ENCODE peak calls at places on chromosome 22, in six cellular contexts. One of them, this sample, is unnamed.

GRCh38 chr22:32518848-32519247 is 44.2 kb downstream of the FBXO7 start:
- DNase-seq in fibroblast of lung: no peak
- DNase-seq in astrocyte: no peak
- DNase-seq in hepatocyte: no peak
- DNase-seq in mammary epithelial cell: no peak
- DNase-seq in A549: peak; percentile 25
- DNase-seq in this sample: peak; percentile 37

GRCh38 chr22:29871684-29872083 is 11.3 kb upstream of the MTMR3 start:
- DNase-seq in fibroblast of lung: no peak
- DNase-seq in astrocyte: no peak
- DNase-seq in A549: no peak
- DNase-seq in mammary epithelial cell: no peak
- DNase-seq in hepatocyte: peak; percentile 45
- DNase-seq in this sample: no peak

GRCh38 chr22:32693102-32693501 is 108.4 kb upstream of the TIMP3 start:
- DNase-seq in fibroblast of lung: no peak
- DNase-seq in astrocyte: peak; percentile 34
- DNase-seq in hepatocyte: no peak
- DNase-seq in mammary epithelial cell: peak; percentile 44
- DNase-seq in A549: no peak
- DNase-seq in this sample: no peak

GRCh38 chr22:45696227-45696626 is 24.6 kb downstream of the ATXN10 start:
- DNase-seq in hepatocyte: no peak
- DNase-seq in A549: no peak
- DNase-seq in fibroblast of lung: no peak
- DNase-seq in astrocyte: no peak
- DNase-seq in mammary epithelial cell: no peak
- DNase-seq in this sample: no peak

GRCh38 chr22:19638282-19639015 is 75.9 kb upstream of the SEPTIN5 start:
- DNase-seq in A549: no peak
- DNase-seq in fibroblast of lung: no peak
- DNase-seq in mammary epithelial cell: no peak
- DNase-seq in astrocyte: no peak
- DNase-seq in hepatocyte: no peak
- DNase-seq in this sample: no peak

GRCh38 chr22:19522190-19522880 is 1.9 kb downstream of the CLDN5 start:
- DNase-seq in fibroblast of lung: no peak
- DNase-seq in A549: no peak
- DNase-seq in hepatocyte: no peak
- DNase-seq in mammary epithelial cell: no peak
- DNase-seq in astrocyte: no peak
- DNase-seq in this sample: no peak

GRCh38 chr22:17086750-17087149 is 1.9 kb downstream of the IL17RA start:
- DNase-seq in A549: no peak
- DNase-seq in hepatocyte: no peak
- DNase-seq in mammary epithelial cell: no peak
- DNase-seq in astrocyte: no peak
- DNase-seq in fibroblast of lung: no peak
- DNase-seq in this sample: peak; percentile 62

GRCh38 chr22:41576877-41577276 is 12.8 kb downstream of the PMM1 start:
- DNase-seq in astrocyte: no peak
- DNase-seq in A549: peak; percentile 72
- DNase-seq in mammary epithelial cell: peak; percentile 43
- DNase-seq in hepatocyte: peak; percentile 74
- DNase-seq in fibroblast of lung: peak; percentile 68
- DNase-seq in this sample: peak; percentile 64

GRCh38 chr22:46748948-46749681 is 11.1 kb upstream of the CERK start:
- DNase-seq in A549: no peak
- DNase-seq in hepatocyte: no peak
- DNase-seq in astrocyte: peak; percentile 18
- DNase-seq in fibroblast of lung: peak; percentile 49
- DNase-seq in mammary epithelial cell: no peak
- DNase-seq in this sample: no peak

GRCh38 chr22:29797351-29797750 is 30.2 kb downstream of the UQCR10 start:
- DNase-seq in hepatocyte: no peak
- DNase-seq in fibroblast of lung: no peak
- DNase-seq in A549: no peak
- DNase-seq in astrocyte: no peak
- DNase-seq in mammary epithelial cell: no peak
- DNase-seq in this sample: peak; percentile 55

GRCh38 chr22:25551396-25551795 is 13.1 kb upstream of the GRK3 start:
- DNase-seq in fibroblast of lung: no peak
- DNase-seq in A549: no peak
- DNase-seq in astrocyte: peak; percentile 82
- DNase-seq in mammary epithelial cell: no peak
- DNase-seq in hepatocyte: no peak
- DNase-seq in this sample: no peak

GRCh38 chr22:45248832-45249561 is 8.3 kb upstream of the KIAA0930 start:
- DNase-seq in fibroblast of lung: no peak
- DNase-seq in A549: no peak
- DNase-seq in astrocyte: no peak
- DNase-seq in hepatocyte: no peak
- DNase-seq in mammary epithelial cell: no peak
- DNase-seq in this sample: peak; percentile 70

GRCh38 chr22:32991353-32992115 is 66.6 kb downstream of the SYN3 start:
- DNase-seq in mammary epithelial cell: peak; percentile 89
- DNase-seq in A549: no peak
- DNase-seq in astrocyte: no peak
- DNase-seq in hepatocyte: no peak
- DNase-seq in fibroblast of lung: peak; percentile 1
- DNase-seq in this sample: no peak

GRCh38 chr22:34236527-34236926 is 316.3 kb upstream of the LARGE1 start:
- DNase-seq in hepatocyte: no peak
- DNase-seq in A549: no peak
- DNase-seq in mammary epithelial cell: peak; percentile 15
- DNase-seq in fibroblast of lung: no peak
- DNase-seq in astrocyte: no peak
- DNase-seq in this sample: no peak

GRCh38 chr22:46734830-46735453 is 3.1 kb downstream of the CERK start:
- DNase-seq in hepatocyte: peak; percentile 7
- DNase-seq in fibroblast of lung: no peak
- DNase-seq in A549: no peak
- DNase-seq in astrocyte: no peak
- DNase-seq in mammary epithelial cell: no peak
- DNase-seq in this sample: peak; percentile 88

GRCh38 chr22:32342977-32343376 is 14.7 kb upstream of the RFPL3 start:
- DNase-seq in A549: no peak
- DNase-seq in astrocyte: no peak
- DNase-seq in mammary epithelial cell: no peak
- DNase-seq in hepatocyte: no peak
- DNase-seq in fibroblast of lung: no peak
- DNase-seq in this sample: no peak

GRCh38 chr22:17348464-17349103 is 20.7 kb upstream of the CECR2 start:
- DNase-seq in astrocyte: no peak
- DNase-seq in A549: no peak
- DNase-seq in hepatocyte: no peak
- DNase-seq in fibroblast of lung: no peak
- DNase-seq in mammary epithelial cell: no peak
- DNase-seq in this sample: no peak

GRCh38 chr22:40432167-40432566 is 61.8 kb downstream of the SGSM3 start:
- DNase-seq in astrocyte: no peak
- DNase-seq in A549: no peak
- DNase-seq in hepatocyte: no peak
- DNase-seq in fibroblast of lung: no peak
- DNase-seq in mammary epithelial cell: no peak
- DNase-seq in this sample: no peak

GRCh38 chr22:20431520-20432237 is 5.9 kb downstream of the SCARF2 start:
- DNase-seq in mammary epithelial cell: no peak
- DNase-seq in A549: no peak
- DNase-seq in fibroblast of lung: no peak
- DNase-seq in hepatocyte: peak; percentile 7
- DNase-seq in astrocyte: no peak
- DNase-seq in this sample: no peak

GRCh38 chr22:40436460-40437431 is 66.4 kb downstream of the SGSM3 start:
- DNase-seq in A549: peak; percentile 70
- DNase-seq in mammary epithelial cell: peak; percentile 44
- DNase-seq in fibroblast of lung: peak; percentile 80
- DNase-seq in hepatocyte: peak; percentile 74
- DNase-seq in astrocyte: peak; percentile 46
- DNase-seq in this sample: peak; percentile 95

GRCh38 chr22:49052560-49052959 is 775.1 kb downstream of the BRD1 start:
- DNase-seq in astrocyte: no peak
- DNase-seq in A549: no peak
- DNase-seq in hepatocyte: no peak
- DNase-seq in mammary epithelial cell: no peak
- DNase-seq in fibroblast of lung: no peak
- DNase-seq in this sample: no peak
- H3K4me2 ChIP-seq in astrocyte: no peak overlapping the region
- H3K4me2 ChIP-seq in A549: no peak overlapping the region
- H3K4me2 ChIP-seq in hepatocyte: no peak overlapping the region
- H3K4me2 ChIP-seq in mammary epithelial cell: no peak overlapping the region
- H3K4me2 ChIP-seq in fibroblast of lung: no peak overlapping the region
- H3K4me2 ChIP-seq in this sample: no peak overlapping the region

GRCh38 chr22:38802671-38803121 is 8.8 kb upstream of the DNAL4 start:
- DNase-seq in fibroblast of lung: peak; percentile 96
- DNase-seq in astrocyte: peak; percentile 88
- DNase-seq in hepatocyte: peak; percentile 56
- DNase-seq in mammary epithelial cell: peak; percentile 97
- DNase-seq in A549: peak; percentile 86
- DNase-seq in this sample: no peak
- H3K27ac ChIP-seq in fibroblast of lung: no peak overlapping the region
- H3K27ac ChIP-seq in astrocyte: no peak overlapping the region
- H3K27ac ChIP-seq in hepatocyte: no peak overlapping the region
- H3K27ac ChIP-seq in mammary epithelial cell: peak overlapping the region; percentile 20
- H3K27ac ChIP-seq in A549: peak overlapping the region; percentile 80
- H3K27ac ChIP-seq in this sample: no peak overlapping the region

GRCh38 chr22:50326225-50326958 is 420 bp downstream of the DENND6B start:
- DNase-seq in mammary epithelial cell: no peak
- DNase-seq in astrocyte: no peak
- DNase-seq in A549: no peak
- DNase-seq in fibroblast of lung: no peak
- DNase-seq in hepatocyte: no peak
- DNase-seq in this sample: no peak
- H3K9me3 ChIP-seq in mammary epithelial cell: no peaks in the 10 kb centered on the region
- H3K9me3 ChIP-seq in astrocyte: no peaks in the 10 kb centered on the region
- H3K9me3 ChIP-seq in A549: no peaks in the 10 kb centered on the region
- H3K9me3 ChIP-seq in fibroblast of lung: no peaks in the 10 kb centered on the region
- H3K9me3 ChIP-seq in hepatocyte: no peaks in the 10 kb centered on the region
- H3K9me3 ChIP-seq in this sample: no peaks in the 10 kb centered on the region

GRCh38 chr22:37792494-37792893 is 15.2 kb upstream of the GCAT start:
- DNase-seq in hepatocyte: no peak
- DNase-seq in fibroblast of lung: no peak
- DNase-seq in A549: no peak
- DNase-seq in mammary epithelial cell: no peak
- DNase-seq in astrocyte: no peak
- DNase-seq in this sample: no peak
- H3K4me2 ChIP-seq in hepatocyte: no peak overlapping the region
- H3K4me2 ChIP-seq in fibroblast of lung: no peak overlapping the region
- H3K4me2 ChIP-seq in A549: no peak overlapping the region
- H3K4me2 ChIP-seq in mammary epithelial cell: no peak overlapping the region
- H3K4me2 ChIP-seq in astrocyte: no peak overlapping the region
- H3K4me2 ChIP-seq in this sample: no peak overlapping the region

GRCh38 chr22:50699754-50700386 is 27.2 kb downstream of the SHANK3 start:
- DNase-seq in astrocyte: no peak
- DNase-seq in mammary epithelial cell: no peak
- DNase-seq in A549: no peak
- DNase-seq in fibroblast of lung: no peak
- DNase-seq in hepatocyte: peak; percentile 49
- DNase-seq in this sample: peak; percentile 34
- H3K27ac ChIP-seq in astrocyte: no peak overlapping the region
- H3K27ac ChIP-seq in mammary epithelial cell: no peak overlapping the region
- H3K27ac ChIP-seq in A549: no peak overlapping the region
- H3K27ac ChIP-seq in fibroblast of lung: no peak overlapping the region
- H3K27ac ChIP-seq in hepatocyte: peak overlapping the region; percentile 81
- H3K27ac ChIP-seq in this sample: no peak overlapping the region

DNA sequence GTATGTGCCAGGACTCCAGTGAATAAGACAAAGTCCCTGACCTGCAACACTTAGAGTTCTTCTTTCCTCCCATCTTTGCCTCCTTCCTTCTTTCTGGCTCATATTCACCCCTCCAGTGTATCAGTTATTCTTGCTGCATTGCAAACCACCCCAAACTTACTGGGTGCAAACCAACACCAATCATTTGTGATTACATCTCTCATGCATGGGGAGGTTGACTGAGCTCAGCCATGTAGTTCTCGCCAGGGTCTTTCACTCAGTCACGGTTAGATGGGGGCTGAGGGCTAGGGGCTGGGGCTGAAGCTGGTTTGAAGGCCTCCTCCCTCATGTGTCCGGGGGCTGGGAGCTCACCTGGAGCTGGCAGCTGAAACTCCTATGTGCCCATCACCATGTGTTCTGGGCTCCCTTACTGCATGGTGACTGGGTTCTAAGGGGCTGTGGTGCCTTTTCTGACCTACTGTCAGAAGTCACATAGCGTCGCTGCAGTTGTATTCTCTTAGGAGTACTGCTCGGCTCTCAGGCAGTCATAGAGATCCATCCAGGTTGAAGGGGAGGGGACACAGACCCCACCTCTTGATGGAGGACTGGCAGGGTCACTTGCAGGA is 35.0 kb upstream of the CACNG2 start:
- DNase-seq in A549: no peak
- DNase-seq in fibroblast of lung: no peak
- DNase-seq in hepatocyte: no peak
- DNase-seq in mammary epithelial cell: no peak
- DNase-seq in astrocyte: no peak
- DNase-seq in this sample: no peak
- H3K9me3 ChIP-seq in A549: no peaks in the 10 kb centered on the region
- H3K9me3 ChIP-seq in fibroblast of lung: no peaks in the 10 kb centered on the region
- H3K9me3 ChIP-seq in hepatocyte: no peaks in the 10 kb centered on the region
- H3K9me3 ChIP-seq in mammary epithelial cell: no peaks in the 10 kb centered on the region
- H3K9me3 ChIP-seq in astrocyte: no peaks in the 10 kb centered on the region
- H3K9me3 ChIP-seq in this sample: peaks cover 7% of the 10 kb centered on the region

GRCh38 chr22:28139993-28140392 is 220.9 kb upstream of the PITPNB start:
- DNase-seq in A549: no peak
- DNase-seq in fibroblast of lung: peak; percentile 66
- DNase-seq in astrocyte: peak; percentile 96
- DNase-seq in mammary epithelial cell: peak; percentile 77
- DNase-seq in hepatocyte: no peak
- DNase-seq in this sample: no peak

GRCh38 chr22:28142361-28142801 is 223.3 kb upstream of the PITPNB start:
- DNase-seq in fibroblast of lung: peak; percentile 92
- DNase-seq in A549: no peak
- DNase-seq in mammary epithelial cell: peak; percentile 20
- DNase-seq in hepatocyte: peak; percentile 13
- DNase-seq in astrocyte: peak; percentile 96
- DNase-seq in this sample: no peak

GRCh38 chr22:28143961-28144745 is 225.1 kb upstream of the PITPNB start:
- DNase-seq in hepatocyte: no peak
- DNase-seq in fibroblast of lung: no peak
- DNase-seq in mammary epithelial cell: no peak
- DNase-seq in astrocyte: no peak
- DNase-seq in A549: no peak
- DNase-seq in this sample: no peak

GRCh38 chr22:28143206-28143605 is 224.2 kb upstream of the PITPNB start:
- DNase-seq in A549: no peak
- DNase-seq in mammary epithelial cell: no peak
- DNase-seq in astrocyte: peak; percentile 47
- DNase-seq in fibroblast of lung: no peak
- DNase-seq in hepatocyte: no peak
- DNase-seq in this sample: no peak

GRCh38 chr22:28141614-28142013 is 222.6 kb upstream of the PITPNB start:
- DNase-seq in A549: no peak
- DNase-seq in fibroblast of lung: peak; percentile 68
- DNase-seq in mammary epithelial cell: peak; percentile 66
- DNase-seq in astrocyte: peak; percentile 91
- DNase-seq in hepatocyte: no peak
- DNase-seq in this sample: no peak
- H3K4me2 ChIP-seq in A549: no peak overlapping the region
- H3K4me2 ChIP-seq in fibroblast of lung: peak overlapping the region; percentile 77
- H3K4me2 ChIP-seq in mammary epithelial cell: peak overlapping the region; percentile 62
- H3K4me2 ChIP-seq in astrocyte: peak overlapping the region; percentile 78
- H3K4me2 ChIP-seq in hepatocyte: peak overlapping the region; percentile 6
- H3K4me2 ChIP-seq in this sample: no peak overlapping the region

This sample was measured in OCI-LY7.